ENCODE peak calls at places on chromosomes 11 and 22, in ten cellular contexts. One of them, this sample, is unnamed.

GRCh38 chr11:62552931-62553838 is 6.6 kb upstream of the AHNAK start:
- DNase-seq in IMR-90: peak; percentile 96
- DNase-seq in CD4-positive, alpha-beta memory T cell: peak; percentile 82
- DNase-seq in body of pancreas: peak; percentile 79
- DNase-seq in stomach: peak; percentile 91
- DNase-seq in tibial artery: peak; percentile 96
- DNase-seq in Peyer's patch: peak; percentile 53
- DNase-seq in GM23248: peak; percentile 98
- DNase-seq in lower lobe of right lung: peak; percentile 92
- DNase-seq in A549: peak; percentile 95
- DNase-seq in this sample: peak; percentile 95

GRCh38 chr11:133808393-133809140 is 36.7 kb downstream of the SPATA19 start:
- DNase-seq in lower lobe of right lung: no peak
- DNase-seq in Peyer's patch: no peak
- DNase-seq in GM23248: no peak
- DNase-seq in stomach: no peak
- DNase-seq in A549: no peak
- DNase-seq in CD4-positive, alpha-beta memory T cell: no peak
- DNase-seq in IMR-90: no peak
- DNase-seq in body of pancreas: no peak
- DNase-seq in tibial artery: no peak
- DNase-seq in this sample: no peak

GRCh38 chr11:11449327-11449726 is 96.3 kb upstream of the CSNK2A3 start:
- DNase-seq in GM23248: no peak
- DNase-seq in A549: no peak
- DNase-seq in lower lobe of right lung: no peak
- DNase-seq in tibial artery: no peak
- DNase-seq in CD4-positive, alpha-beta memory T cell: no peak
- DNase-seq in Peyer's patch: no peak
- DNase-seq in body of pancreas: no peak
- DNase-seq in stomach: no peak
- DNase-seq in IMR-90: no peak
- DNase-seq in this sample: no peak

GRCh38 chr11:132220464-132220863 is 850.0 kb downstream of the NTM start:
- DNase-seq in stomach: no peak
- DNase-seq in Peyer's patch: no peak
- DNase-seq in A549: no peak
- DNase-seq in CD4-positive, alpha-beta memory T cell: no peak
- DNase-seq in IMR-90: peak; percentile 74
- DNase-seq in lower lobe of right lung: no peak
- DNase-seq in tibial artery: no peak
- DNase-seq in body of pancreas: no peak
- DNase-seq in GM23248: peak; percentile 91
- DNase-seq in this sample: no peak

GRCh38 chr11:73072935-73073481 is 69.1 kb downstream of the FCHSD2 start:
- DNase-seq in body of pancreas: no peak
- DNase-seq in Peyer's patch: no peak
- DNase-seq in stomach: no peak
- DNase-seq in CD4-positive, alpha-beta memory T cell: peak; percentile 1
- DNase-seq in A549: peak; percentile 75
- DNase-seq in IMR-90: peak; percentile 12
- DNase-seq in GM23248: peak; percentile 43
- DNase-seq in lower lobe of right lung: no peak
- DNase-seq in tibial artery: no peak
- DNase-seq in this sample: no peak

GRCh38 chr11:44305643-44306468 is 4.1 kb downstream of the ALX4 start:
- DNase-seq in body of pancreas: peak; percentile 29
- DNase-seq in stomach: peak; percentile 52
- DNase-seq in A549: no peak
- DNase-seq in GM23248: no peak
- DNase-seq in tibial artery: no peak
- DNase-seq in Peyer's patch: peak; percentile 20
- DNase-seq in CD4-positive, alpha-beta memory T cell: peak; percentile 27
- DNase-seq in lower lobe of right lung: peak; percentile 60
- DNase-seq in IMR-90: no peak
- DNase-seq in this sample: no peak

GRCh38 chr22:22408731-22409696 is 99.5 kb downstream of the ZNF280B start:
- DNase-seq in lower lobe of right lung: no peak
- DNase-seq in stomach: no peak
- DNase-seq in Peyer's patch: peak; percentile 71
- DNase-seq in IMR-90: peak; percentile 4
- DNase-seq in tibial artery: no peak
- DNase-seq in body of pancreas: peak; percentile 22
- DNase-seq in A549: peak; percentile 33
- DNase-seq in GM23248: peak; percentile 37
- DNase-seq in CD4-positive, alpha-beta memory T cell: no peak
- DNase-seq in this sample: no peak

GRCh38 chr11:20022363-20023081 is 137.8 kb downstream of the DBX1 start:
- DNase-seq in A549: peak; percentile 50
- DNase-seq in CD4-positive, alpha-beta memory T cell: no peak
- DNase-seq in IMR-90: peak; percentile 63
- DNase-seq in Peyer's patch: no peak
- DNase-seq in stomach: no peak
- DNase-seq in tibial artery: no peak
- DNase-seq in lower lobe of right lung: no peak
- DNase-seq in body of pancreas: peak; percentile 33
- DNase-seq in GM23248: no peak
- DNase-seq in this sample: no peak

GRCh38 chr22:20781272-20781990 is 7.5 kb downstream of the SERPIND1 start:
- DNase-seq in lower lobe of right lung: no peak
- DNase-seq in A549: no peak
- DNase-seq in stomach: no peak
- DNase-seq in body of pancreas: no peak
- DNase-seq in IMR-90: peak; percentile 21
- DNase-seq in tibial artery: peak; percentile 60
- DNase-seq in GM23248: peak; percentile 38
- DNase-seq in CD4-positive, alpha-beta memory T cell: no peak
- DNase-seq in Peyer's patch: no peak
- DNase-seq in this sample: no peak

GRCh38 chr11:66844496-66845142 is 1.4 kb downstream of the RCE1 start:
- DNase-seq in stomach: peak; percentile 23
- DNase-seq in tibial artery: no peak
- DNase-seq in CD4-positive, alpha-beta memory T cell: no peak
- DNase-seq in IMR-90: no peak
- DNase-seq in Peyer's patch: no peak
- DNase-seq in lower lobe of right lung: peak; percentile 47
- DNase-seq in body of pancreas: peak; percentile 15
- DNase-seq in GM23248: no peak
- DNase-seq in A549: no peak
- DNase-seq in this sample: no peak

GRCh38 chr11:13118194-13118593 is 109.1 kb downstream of the RASSF10 start:
- DNase-seq in GM23248: peak; percentile 94
- DNase-seq in stomach: no peak
- DNase-seq in A549: peak; percentile 76
- DNase-seq in tibial artery: no peak
- DNase-seq in lower lobe of right lung: no peak
- DNase-seq in IMR-90: peak; percentile 97
- DNase-seq in Peyer's patch: no peak
- DNase-seq in CD4-positive, alpha-beta memory T cell: no peak
- DNase-seq in body of pancreas: no peak
- DNase-seq in this sample: no peak

GRCh38 chr11:13117344-13117743 is 108.2 kb downstream of the RASSF10 start:
- DNase-seq in stomach: no peak
- DNase-seq in IMR-90: no peak
- DNase-seq in A549: no peak
- DNase-seq in CD4-positive, alpha-beta memory T cell: no peak
- DNase-seq in lower lobe of right lung: no peak
- DNase-seq in tibial artery: no peak
- DNase-seq in body of pancreas: no peak
- DNase-seq in Peyer's patch: no peak
- DNase-seq in GM23248: no peak
- DNase-seq in this sample: no peak

GRCh38 chr11:13111813-13112130 is 102.7 kb downstream of the RASSF10 start:
- DNase-seq in A549: no peak
- DNase-seq in CD4-positive, alpha-beta memory T cell: no peak
- DNase-seq in stomach: no peak
- DNase-seq in body of pancreas: no peak
- DNase-seq in IMR-90: no peak
- DNase-seq in GM23248: no peak
- DNase-seq in tibial artery: no peak
- DNase-seq in Peyer's patch: no peak
- DNase-seq in lower lobe of right lung: no peak
- DNase-seq in this sample: no peak

GRCh38 chr11:13116491-13116890 is 107.4 kb downstream of the RASSF10 start:
- DNase-seq in tibial artery: no peak
- DNase-seq in body of pancreas: no peak
- DNase-seq in lower lobe of right lung: no peak
- DNase-seq in IMR-90: no peak
- DNase-seq in CD4-positive, alpha-beta memory T cell: no peak
- DNase-seq in A549: no peak
- DNase-seq in GM23248: no peak
- DNase-seq in stomach: no peak
- DNase-seq in Peyer's patch: no peak
- DNase-seq in this sample: no peak

DNA sequence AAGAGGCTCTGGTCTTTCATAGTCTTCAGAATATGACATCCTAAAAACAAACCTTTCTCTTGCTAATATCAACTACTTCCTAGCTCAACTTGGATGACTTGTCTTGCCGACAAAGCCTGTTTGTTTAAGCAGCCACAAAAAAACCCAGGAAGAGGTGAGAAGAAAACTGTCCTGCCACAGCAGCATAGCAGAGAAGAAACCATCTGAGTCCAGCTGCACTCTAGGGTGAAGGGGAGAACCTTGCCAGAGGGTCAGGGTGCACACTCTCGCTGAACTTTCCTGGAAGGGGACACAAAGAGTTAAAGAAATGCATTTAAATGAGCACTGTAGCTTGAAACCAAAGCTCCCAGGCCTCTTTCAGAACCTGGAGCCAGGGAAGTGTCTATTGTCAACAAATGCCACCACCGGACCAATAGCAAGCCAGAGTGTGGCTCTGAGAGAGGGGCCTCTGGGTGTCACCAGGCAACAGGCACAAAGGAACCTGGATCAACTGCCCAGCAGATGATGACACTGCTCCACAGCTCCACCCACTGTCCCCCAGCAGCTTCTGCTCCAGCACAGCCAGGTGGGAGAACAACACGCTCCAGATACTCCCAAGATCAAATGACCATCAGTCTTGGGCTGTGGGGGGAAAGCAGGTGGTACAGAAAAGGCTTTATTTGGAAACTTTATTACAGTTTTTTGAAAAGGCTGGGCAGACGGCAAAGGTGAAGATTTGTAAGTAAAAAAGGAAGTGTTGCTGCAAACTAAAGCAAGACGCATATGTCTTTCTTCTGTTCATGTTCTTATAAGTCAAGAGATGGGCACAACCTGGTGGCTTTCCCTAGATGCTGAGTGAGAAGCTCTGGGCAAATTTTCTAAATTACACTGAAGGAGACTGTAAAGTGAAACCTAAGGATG is 105.7 kb downstream of the RASSF10 start:
- DNase-seq in CD4-positive, alpha-beta memory T cell: no peak
- DNase-seq in IMR-90: no peak
- DNase-seq in tibial artery: no peak
- DNase-seq in Peyer's patch: no peak
- DNase-seq in A549: peak; percentile 63
- DNase-seq in stomach: peak; percentile 50
- DNase-seq in lower lobe of right lung: peak; percentile 48
- DNase-seq in body of pancreas: peak; percentile 30
- DNase-seq in GM23248: peak; percentile 10
- DNase-seq in this sample: no peak
- H3K4me1 ChIP-seq in CD4-positive, alpha-beta memory T cell: no peaks in the 10 kb centered on the region
- H3K4me1 ChIP-seq in IMR-90: peaks cover 13% of the 10 kb centered on the region
- H3K4me1 ChIP-seq in tibial artery: no peaks in the 10 kb centered on the region
- H3K4me1 ChIP-seq in Peyer's patch: no peaks in the 10 kb centered on the region
- H3K4me1 ChIP-seq in A549: peaks cover 58% of the 10 kb centered on the region
- H3K4me1 ChIP-seq in stomach: no peaks in the 10 kb centered on the region
- H3K4me1 ChIP-seq in lower lobe of right lung: no peaks in the 10 kb centered on the region
- H3K4me1 ChIP-seq in body of pancreas: no peaks in the 10 kb centered on the region
- H3K4me1 ChIP-seq in GM23248: peaks cover 42% of the 10 kb centered on the region
- H3K4me1 ChIP-seq in this sample: no peaks in the 10 kb centered on the region

GRCh38 chr22:29311468-29312217 is 3.9 kb downstream of the RASL10A start:
- DNase-seq in stomach: no peak
- DNase-seq in GM23248: peak; percentile 61
- DNase-seq in tibial artery: peak; percentile 75
- DNase-seq in IMR-90: no peak
- DNase-seq in CD4-positive, alpha-beta memory T cell: no peak
- DNase-seq in Peyer's patch: no peak
- DNase-seq in lower lobe of right lung: peak; percentile 50
- DNase-seq in A549: no peak
- DNase-seq in body of pancreas: no peak
- DNase-seq in this sample: no peak
- H3K4me3 ChIP-seq in stomach: peak overlapping the region; percentile 6
- H3K4me3 ChIP-seq in GM23248: peak overlapping the region; percentile 38
- H3K4me3 ChIP-seq in tibial artery: peak overlapping the region; percentile 32
- H3K4me3 ChIP-seq in IMR-90: no peak overlapping the region
- H3K4me3 ChIP-seq in CD4-positive, alpha-beta memory T cell: no peak overlapping the region
- H3K4me3 ChIP-seq in Peyer's patch: no peak overlapping the region
- H3K4me3 ChIP-seq in lower lobe of right lung: peak overlapping the region; percentile 23
- H3K4me3 ChIP-seq in A549: no peak overlapping the region
- H3K4me3 ChIP-seq in body of pancreas: no peak overlapping the region
- H3K4me3 ChIP-seq in this sample: peak overlapping the region; percentile 55

GRCh38 chr11:119741369-119742262 is 12.6 kb upstream of the NECTIN1 start:
- DNase-seq in lower lobe of right lung: peak; percentile 74
- DNase-seq in body of pancreas: peak; percentile 33
- DNase-seq in stomach: peak; percentile 69
- DNase-seq in GM23248: peak; percentile 45
- DNase-seq in A549: peak; percentile 20
- DNase-seq in tibial artery: no peak
- DNase-seq in Peyer's patch: no peak
- DNase-seq in CD4-positive, alpha-beta memory T cell: peak; percentile 37
- DNase-seq in IMR-90: no peak
- DNase-seq in this sample: no peak
- H3K4me1 ChIP-seq in lower lobe of right lung: peaks cover 12% of the 10 kb centered on the region
- H3K4me1 ChIP-seq in body of pancreas: peaks cover 30% of the 10 kb centered on the region
- H3K4me1 ChIP-seq in stomach: peaks cover 21% of the 10 kb centered on the region
- H3K4me1 ChIP-seq in GM23248: peaks cover 4% of the 10 kb centered on the region
- H3K4me1 ChIP-seq in A549: no peaks in the 10 kb centered on the region
- H3K4me1 ChIP-seq in tibial artery: no peaks in the 10 kb centered on the region
- H3K4me1 ChIP-seq in Peyer's patch: no peaks in the 10 kb centered on the region
- H3K4me1 ChIP-seq in CD4-positive, alpha-beta memory T cell: peaks cover 7% of the 10 kb centered on the region
- H3K4me1 ChIP-seq in IMR-90: no peaks in the 10 kb centered on the region
- H3K4me1 ChIP-seq in this sample: no peaks in the 10 kb centered on the region

GRCh38 chr22:46878549-46878948 is 116.1 kb downstream of the TBC1D22A start:
- DNase-seq in lower lobe of right lung: no peak
- DNase-seq in IMR-90: no peak
- DNase-seq in body of pancreas: no peak
- DNase-seq in GM23248: no peak
- DNase-seq in Peyer's patch: peak; percentile 8
- DNase-seq in CD4-positive, alpha-beta memory T cell: no peak
- DNase-seq in A549: peak; percentile 15
- DNase-seq in stomach: no peak
- DNase-seq in tibial artery: no peak
- DNase-seq in this sample: no peak
- H3K4me3 ChIP-seq in lower lobe of right lung: no peak overlapping the region
- H3K4me3 ChIP-seq in IMR-90: no peak overlapping the region
- H3K4me3 ChIP-seq in body of pancreas: no peak overlapping the region
- H3K4me3 ChIP-seq in GM23248: no peak overlapping the region
- H3K4me3 ChIP-seq in Peyer's patch: no peak overlapping the region
- H3K4me3 ChIP-seq in CD4-positive, alpha-beta memory T cell: no peak overlapping the region
- H3K4me3 ChIP-seq in A549: no peak overlapping the region
- H3K4me3 ChIP-seq in stomach: no peak overlapping the region
- H3K4me3 ChIP-seq in tibial artery: no peak overlapping the region
- H3K4me3 ChIP-seq in this sample: no peak overlapping the region